ENCODE peak calls at places on chromosomes 4 and X, in four cellular contexts. A, S, W and G are unnamed samples.

GRCh38 chrX:126485371-126485770 is 67.2 kb downstream of the DCAF12L1 start:
- DNase-seq in S (no peak), A (no peak), W (no peak), G (no peak)

GRCh38 chr4:71239365-71239764 is 99.5 kb upstream of the SLC4A4 start:
- DNase-seq in W (no peak), S (peak; percentile 34), A (no peak), G (no peak)

GRCh38 chrX:66728818-66729271 is 90.0 kb upstream of the EDA2R start:
- DNase-seq in S (peak; percentile 55), W (peak; percentile 35), A (no peak), G (no peak)

GRCh38 chr4:1055721-1056590 is 44.5 kb downstream of the FGFRL1 start:
- DNase-seq in W (peak; percentile 65), S (no peak), A (no peak), G (peak; percentile 58)

GRCh38 chrX:43573441-43574015 is 82.6 kb upstream of the MAOA start:
- DNase-seq in W (no peak), A (no peak), S (no peak), G (no peak)

GRCh38 chr4:6568689-6569332 is 6.2 kb upstream of the MAN2B2 start:
- DNase-seq in W (no peak), S (peak; percentile 74), A (no peak), G (no peak)

GRCh38 chrX:63349307-63349706 is 1.8 kb downstream of the SPIN4 start:
- DNase-seq in W (peak; percentile 6), A (no peak), S (no peak), G (no peak)

GRCh38 chr4:36244257-36245084 is at the start of gene ARAP2:
- DNase-seq in W (peak; percentile 19), A (no peak), S (peak; percentile 77), G (no peak)

GRCh38 chr4:142324572-142324971 is 521.5 kb downstream of the INPP4B start:
- DNase-seq in A (no peak), W (no peak), S (no peak), G (no peak)

GRCh38 chrX:101485212-101486064 is at the start of gene ARMCX4:
- DNase-seq in S (peak; percentile 18), A (no peak), W (peak; percentile 87), G (peak; percentile 88)

GRCh38 chrX:52979993-52980392 is 21.7 kb upstream of the FAM156A start:
- DNase-seq in W (no peak), S (no peak), A (no peak), G (no peak)

GRCh38 chr4:150242820-150243458 is 164.7 kb downstream of the DCLK2 start:
- DNase-seq in S (no peak), W (peak; percentile 74), A (no peak), G (peak; percentile 50)

GRCh38 chrX:3548743-3549441 is 164.6 kb downstream of the PRKX start:
- DNase-seq in W (peak; percentile 14), A (no peak), S (peak; percentile 34), G (no peak)

GRCh38 chrX:104112326-104112951 is at the start of gene ZCCHC18:
- DNase-seq in S (peak; percentile 47), A (no peak), W (peak; percentile 88), G (peak; percentile 80)

GRCh38 chr4:107153228-107153627 is 117.1 kb upstream of the DKK2 start:
- DNase-seq in S (no peak), W (no peak), A (no peak), G (peak; percentile 46)

GRCh38 chrX:129115104-129115503 is 408.2 kb downstream of the SMARCA1 start:
- DNase-seq in W (peak; percentile 47), S (peak; percentile 0), A (no peak), G (peak; percentile 56)

GRCh38 chr4:140260227-140260626 is 106.2 kb upstream of the MAML3 start:
- DNase-seq in A (no peak), W (no peak), S (peak; percentile 87), G (no peak)

GRCh38 chrX:129798456-129798855 is 18.7 kb downstream of the SASH3 start:
- DNase-seq in A (no peak), S (no peak), W (no peak), G (no peak)